ENCODE peak calls at places on chromosomes 2 and 18, in ten cellular contexts. One of them, this sample, is unnamed.

GRCh38 chr2:28185153-28185552 is 207.5 kb upstream of the FOSL2 start:
- DNase-seq in NCI-H187 treated with DMSO at 0.1 percent for 48 hours: no peak
- DNase-seq in smooth muscle cell of the brain vasculature: no peak
- DNase-seq in stromal cell of bone marrow: no peak
- DNase-seq in activated naive CD4-positive, alpha-beta T cell: no peak
- DNase-seq in AG20443: no peak
- DNase-seq in amniotic stem cell: no peak
- DNase-seq in BE2C: no peak
- DNase-seq in neural crest cell: no peak
- DNase-seq in HL-60: no peak
- DNase-seq in this sample: no peak

GRCh38 chr2:86622409-86622877 is 1.2 kb downstream of the RNF103 start:
- DNase-seq in AG20443: peak; percentile 24
- DNase-seq in BE2C: peak; percentile 18
- DNase-seq in activated naive CD4-positive, alpha-beta T cell: no peak
- DNase-seq in amniotic stem cell: no peak
- DNase-seq in smooth muscle cell of the brain vasculature: no peak
- DNase-seq in HL-60: no peak
- DNase-seq in neural crest cell: no peak
- DNase-seq in NCI-H187 treated with DMSO at 0.1 percent for 48 hours: no peak
- DNase-seq in stromal cell of bone marrow: no peak
- DNase-seq in this sample: peak; percentile 44

GRCh38 chr2:23400703-23401102 is 15.7 kb downstream of the KLHL29 start:
- DNase-seq in smooth muscle cell of the brain vasculature: no peak
- DNase-seq in HL-60: no peak
- DNase-seq in AG20443: no peak
- DNase-seq in stromal cell of bone marrow: no peak
- DNase-seq in BE2C: no peak
- DNase-seq in activated naive CD4-positive, alpha-beta T cell: no peak
- DNase-seq in NCI-H187 treated with DMSO at 0.1 percent for 48 hours: no peak
- DNase-seq in amniotic stem cell: no peak
- DNase-seq in neural crest cell: no peak
- DNase-seq in this sample: no peak

GRCh38 chr2:127707890-127708648 is 6.8 kb downstream of the SFT2D3 start:
- DNase-seq in amniotic stem cell: no peak
- DNase-seq in NCI-H187 treated with DMSO at 0.1 percent for 48 hours: no peak
- DNase-seq in activated naive CD4-positive, alpha-beta T cell: no peak
- DNase-seq in smooth muscle cell of the brain vasculature: no peak
- DNase-seq in neural crest cell: no peak
- DNase-seq in stromal cell of bone marrow: no peak
- DNase-seq in BE2C: no peak
- DNase-seq in AG20443: no peak
- DNase-seq in HL-60: no peak
- DNase-seq in this sample: no peak

GRCh38 chr2:224887159-224887558 is 155.1 kb downstream of the DOCK10 start:
- DNase-seq in amniotic stem cell: no peak
- DNase-seq in activated naive CD4-positive, alpha-beta T cell: no peak
- DNase-seq in AG20443: peak; percentile 63
- DNase-seq in neural crest cell: no peak
- DNase-seq in stromal cell of bone marrow: peak; percentile 92
- DNase-seq in BE2C: no peak
- DNase-seq in smooth muscle cell of the brain vasculature: no peak
- DNase-seq in HL-60: no peak
- DNase-seq in NCI-H187 treated with DMSO at 0.1 percent for 48 hours: no peak
- DNase-seq in this sample: no peak

GRCh38 chr2:143685439-143686078 is 556.3 kb downstream of the ARHGAP15 start:
- DNase-seq in smooth muscle cell of the brain vasculature: no peak
- DNase-seq in stromal cell of bone marrow: no peak
- DNase-seq in activated naive CD4-positive, alpha-beta T cell: no peak
- DNase-seq in neural crest cell: no peak
- DNase-seq in BE2C: peak; percentile 79
- DNase-seq in amniotic stem cell: no peak
- DNase-seq in AG20443: no peak
- DNase-seq in NCI-H187 treated with DMSO at 0.1 percent for 48 hours: no peak
- DNase-seq in HL-60: no peak
- DNase-seq in this sample: no peak

GRCh38 chr2:23926289-23926749 is 604 bp downstream of the ATAD2B start:
- DNase-seq in smooth muscle cell of the brain vasculature: no peak
- DNase-seq in stromal cell of bone marrow: no peak
- DNase-seq in amniotic stem cell: no peak
- DNase-seq in neural crest cell: peak; percentile 39
- DNase-seq in AG20443: peak; percentile 58
- DNase-seq in HL-60: no peak
- DNase-seq in NCI-H187 treated with DMSO at 0.1 percent for 48 hours: no peak
- DNase-seq in BE2C: peak; percentile 53
- DNase-seq in activated naive CD4-positive, alpha-beta T cell: peak; percentile 43
- DNase-seq in this sample: peak; percentile 74

GRCh38 chr18:60654298-60654697 is 281.7 kb upstream of the MC4R start:
- DNase-seq in amniotic stem cell: no peak
- DNase-seq in AG20443: no peak
- DNase-seq in smooth muscle cell of the brain vasculature: no peak
- DNase-seq in HL-60: no peak
- DNase-seq in neural crest cell: no peak
- DNase-seq in NCI-H187 treated with DMSO at 0.1 percent for 48 hours: no peak
- DNase-seq in stromal cell of bone marrow: no peak
- DNase-seq in BE2C: no peak
- DNase-seq in activated naive CD4-positive, alpha-beta T cell: no peak
- DNase-seq in this sample: no peak

GRCh38 chr2:222025891-222026271 is 272.9 kb downstream of the PAX3 start:
- DNase-seq in AG20443: no peak
- DNase-seq in smooth muscle cell of the brain vasculature: no peak
- DNase-seq in HL-60: no peak
- DNase-seq in activated naive CD4-positive, alpha-beta T cell: no peak
- DNase-seq in NCI-H187 treated with DMSO at 0.1 percent for 48 hours: no peak
- DNase-seq in BE2C: no peak
- DNase-seq in stromal cell of bone marrow: no peak
- DNase-seq in amniotic stem cell: no peak
- DNase-seq in neural crest cell: no peak
- DNase-seq in this sample: peak; percentile 59

GRCh38 chr2:174035981-174036742 is 71.0 kb upstream of the SP3 start:
- DNase-seq in amniotic stem cell: no peak
- DNase-seq in HL-60: no peak
- DNase-seq in NCI-H187 treated with DMSO at 0.1 percent for 48 hours: no peak
- DNase-seq in neural crest cell: no peak
- DNase-seq in stromal cell of bone marrow: no peak
- DNase-seq in AG20443: peak; percentile 64
- DNase-seq in activated naive CD4-positive, alpha-beta T cell: no peak
- DNase-seq in smooth muscle cell of the brain vasculature: no peak
- DNase-seq in BE2C: no peak
- DNase-seq in this sample: no peak

GRCh38 chr2:218883491-218884490 is 3.1 kb downstream of the WNT10A start:
- DNase-seq in NCI-H187 treated with DMSO at 0.1 percent for 48 hours: no peak
- DNase-seq in stromal cell of bone marrow: no peak
- DNase-seq in neural crest cell: no peak
- DNase-seq in BE2C: peak; percentile 50
- DNase-seq in activated naive CD4-positive, alpha-beta T cell: no peak
- DNase-seq in HL-60: no peak
- DNase-seq in amniotic stem cell: no peak
- DNase-seq in smooth muscle cell of the brain vasculature: no peak
- DNase-seq in AG20443: peak; percentile 77
- DNase-seq in this sample: peak; percentile 81

This sample was measured in neural progenitor cell.